ENCODE peak calls at places on chromosomes 16 and 17, in six cellular contexts. T, G, F, R, X and H are unnamed samples.

GRCh38 chr16:88784074-88784855 is 755 bp downstream of the PIEZO1 start:
- DNase-seq in X (peak; percentile 35), T (no peak), R (peak; percentile 83), F (peak; percentile 81), G (peak; percentile 62), H (peak; percentile 89)

GRCh38 chr16:10514369-10515055 is 65.9 kb downstream of the EMP2 start:
- DNase-seq in R (peak; percentile 79), X (peak; percentile 75), G (peak; percentile 64), F (peak; percentile 62), T (peak; percentile 33), H (peak; percentile 76)

GRCh38 chr17:7823581-7824001 is 10.4 kb upstream of the KDM6B start:
- DNase-seq in G (no peak), X (no peak), R (peak; percentile 63), F (no peak), T (no peak), H (peak; percentile 4)

GRCh38 chr17:73768691-73769090 is 124.4 kb upstream of the SDK2 start:
- DNase-seq in F (no peak), R (no peak), G (no peak), X (no peak), T (no peak), H (no peak)

GRCh38 chr17:76414334-76415295 is 30.2 kb downstream of the SPHK1 start:
- DNase-seq in T (no peak), G (no peak), X (no peak), F (peak; percentile 94), R (no peak), H (peak; percentile 66)

GRCh38 chr16:12874135-12874534 is 27.3 kb upstream of the SHISA9 start:
- DNase-seq in F (no peak), R (peak; percentile 35), G (no peak), T (no peak), X (no peak), H (no peak)

GRCh38 chr16:30002614-30003346 is 6.7 kb downstream of the INO80E start:
- DNase-seq in X (no peak), G (no peak), R (no peak), T (no peak), F (no peak), H (no peak)

GRCh38 chr16:20898938-20899502 is 1.1 kb downstream of the DCUN1D3 start:
- DNase-seq in T (no peak), F (no peak), X (no peak), R (no peak), G (no peak), H (peak; percentile 31)

GRCh38 chr17:57868007-57868774 is 18.3 kb upstream of the MRPS23 start:
- DNase-seq in X (peak; percentile 39), R (peak; percentile 86), F (peak; percentile 84), G (peak; percentile 85), T (peak; percentile 90), H (peak; percentile 79)

GRCh38 chr16:66898933-66899309 is 18.6 kb downstream of the PDP2 start:
- DNase-seq in X (no peak), F (no peak), R (no peak), G (no peak), T (no peak), H (no peak)

GRCh38 chr16:66899310-66899944 is 19.1 kb downstream of the PDP2 start:
- DNase-seq in X (no peak), F (peak; percentile 18), R (no peak), G (no peak), T (no peak), H (no peak)

GRCh38 chr16:66895999-66896398 is 15.7 kb downstream of the PDP2 start:
- DNase-seq in X (no peak), F (no peak), T (no peak), G (no peak), R (no peak), H (no peak)

GRCh38 chr16:66899945-66900688 is 18.6 kb downstream of the CDH16 start:
- DNase-seq in T (no peak), X (no peak), G (no peak), F (peak; percentile 81), R (peak; percentile 64), H (peak; percentile 92)

DNA sequence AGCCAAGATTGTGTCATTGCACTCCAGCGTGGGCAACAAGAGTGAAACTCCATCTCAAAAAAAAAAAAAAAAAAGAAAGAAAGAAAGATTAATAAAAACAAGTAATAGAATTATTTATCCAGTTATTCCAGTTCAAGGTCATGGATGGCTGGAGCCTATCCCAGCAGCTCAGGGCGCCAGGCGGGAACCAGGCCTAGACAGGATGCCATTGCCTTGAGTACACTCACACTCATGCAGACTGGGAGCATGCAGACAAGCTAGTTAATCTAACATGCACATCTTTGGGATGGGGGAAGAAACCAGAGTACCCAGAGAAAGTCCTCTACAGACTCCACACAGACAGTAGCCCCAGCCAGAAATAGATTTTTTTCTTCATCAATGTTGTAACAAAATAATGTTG is 17.9 kb downstream of the PDP2 start:
- DNase-seq in G (no peak), T (no peak), R (no peak), X (no peak), F (no peak), H (no peak)
- TF ChIP-seq EZH2phosphoT487 in G (no peak), T (no peak), R (no peak), X (no peak), F (no peak), H (no peak)

GRCh38 chr16:66270333-66270927 is 96.1 kb upstream of the CDH5 start:
- DNase-seq in G (peak; percentile 57), F (peak; percentile 92), X (peak; percentile 70), T (peak; percentile 58), R (peak; percentile 87), H (peak; percentile 81)
- TF ChIP-seq EZH2phosphoT487 in G (no peak), F (no peak), X (no peak), T (no peak), R (no peak), H (no peak)

GRCh38 chr16:50196736-50197135 is 43.6 kb downstream of the TENT4B start:
- DNase-seq in F (no peak), X (peak; percentile 71), R (no peak), T (no peak), G (peak; percentile 32), H (no peak)

GRCh38 chr16:50195756-50196155 is 42.6 kb downstream of the TENT4B start:
- DNase-seq in X (no peak), R (no peak), T (no peak), F (no peak), G (no peak), H (no peak)

GRCh38 chr16:50201784-50202183 is 48.7 kb downstream of the TENT4B start:
- DNase-seq in G (no peak), T (no peak), X (no peak), R (no peak), F (no peak), H (no peak)

GRCh38 chr16:50197582-50197981 is 44.5 kb downstream of the TENT4B start:
- DNase-seq in G (peak; percentile 51), X (no peak), T (no peak), R (no peak), F (no peak), H (no peak)

GRCh38 chr16:50198802-50199410 is 45.8 kb downstream of the TENT4B start:
- DNase-seq in T (no peak), X (no peak), R (no peak), G (no peak), F (no peak), H (no peak)
- TF ChIP-seq EZH2phosphoT487 in T (no peak), X (no peak), R (no peak), G (no peak), F (no peak), H (no peak)

DNA sequence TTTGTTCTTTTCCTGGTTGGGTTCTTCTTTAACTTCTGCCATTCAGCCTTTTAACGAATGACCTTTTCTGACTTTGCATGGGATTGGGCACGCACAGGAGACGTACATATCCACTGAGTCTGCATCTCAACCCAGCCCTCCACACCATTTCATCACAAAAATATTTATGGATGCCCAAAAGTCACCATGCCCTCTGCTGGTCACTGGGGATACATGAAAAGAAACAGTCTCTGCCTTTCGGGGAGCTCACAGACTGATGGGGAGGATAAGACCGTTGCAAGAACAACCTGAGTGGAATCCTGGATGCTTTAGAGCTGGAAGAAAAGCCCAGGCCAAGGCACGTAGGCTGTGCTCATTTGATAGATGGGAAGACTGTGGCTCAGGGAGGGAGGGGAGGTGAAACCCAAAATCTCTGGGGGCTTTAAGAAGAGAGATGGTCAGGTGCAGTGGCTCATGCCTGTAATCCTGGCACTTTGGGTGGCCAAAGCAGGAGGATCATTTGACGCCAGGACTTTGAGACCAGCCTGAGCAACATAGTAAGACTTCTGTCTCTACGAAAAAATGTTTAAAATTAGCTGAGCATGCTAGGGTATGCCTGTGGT is 7.9 kb upstream of the MT2A start:
- DNase-seq in G (peak; percentile 58), X (peak; percentile 66), R (peak; percentile 80), T (peak; percentile 55), F (peak; percentile 72), H (peak; percentile 39)
- TF ChIP-seq EZH2phosphoT487 in G (no peak), X (no peak), R (no peak), T (no peak), F (no peak), H (no peak)

GRCh38 chr17:49436174-49436573 is 21.5 kb upstream of the PHB1 start:
- DNase-seq in G (no peak), X (no peak), F (no peak), R (no peak), T (no peak), H (no peak)
- TF ChIP-seq EZH2phosphoT487 in G (no peak), X (no peak), F (no peak), R (no peak), T (no peak), H (no peak)